ENCODE peak calls at places on chromosomes 1 and 21, in ten cellular contexts. P, T, X, S, W, M, A, I, R and L are unnamed samples.

GRCh38 chr1:34924759-34925555 is 4.5 kb downstream of the DLGAP3 start:
- DNase-seq in P (peak; percentile 93), T (no peak), X (peak; percentile 41), S (peak; percentile 50), W (peak; percentile 25), M (peak; percentile 26), A (no peak), I (no peak), R (peak; percentile 94), L (peak; percentile 74)

GRCh38 chr1:202200112-202200548 is 6.5 kb downstream of the LGR6 start:
- DNase-seq in P (no peak), T (peak; percentile 91), X (no peak), S (no peak), W (no peak), M (no peak), A (no peak), I (no peak), R (no peak), L (no peak)

GRCh38 chr1:226325178-226325577 is 16.2 kb upstream of the LIN9 start:
- DNase-seq in P (no peak), T (peak; percentile 75), X (no peak), S (no peak), W (no peak), M (no peak), A (no peak), I (no peak), R (no peak), L (no peak)

GRCh38 chr1:22673486-22674409 is 20.7 kb downstream of the C1QB start:
- DNase-seq in P (peak; percentile 81), T (peak; percentile 70), X (no peak), S (peak; percentile 32), W (no peak), M (peak; percentile 32), A (no peak), I (peak; percentile 68), R (peak; percentile 85), L (peak; percentile 58)

GRCh38 chr1:197984273-197984672 is 67.1 kb downstream of the LHX9 start:
- DNase-seq in P (peak; percentile 15), T (no peak), X (no peak), S (no peak), W (no peak), M (peak; percentile 51), A (no peak), I (no peak), R (peak; percentile 25), L (no peak)

GRCh38 chr1:193070942-193071341 is 11.5 kb downstream of the RO60 start:
- DNase-seq in P (no peak), T (peak; percentile 81), X (no peak), S (peak; percentile 16), W (no peak), M (no peak), A (no peak), I (no peak), R (no peak), L (peak; percentile 49)

GRCh38 chr21:36684957-36685714 is 13.8 kb upstream of the SIM2 start:
- DNase-seq in P (no peak), T (no peak), X (no peak), S (no peak), W (no peak), M (no peak), A (no peak), I (peak; percentile 52), R (no peak), L (no peak)

GRCh38 chr1:30966690-30967369 is 58.3 kb upstream of the SDC3 start:
- DNase-seq in P (peak; percentile 61), T (peak; percentile 95), X (no peak), S (no peak), W (no peak), M (peak; percentile 62), A (no peak), I (peak; percentile 97), R (peak; percentile 51), L (no peak)

GRCh38 chr1:214124915-214125314 is 137.1 kb downstream of the PROX1 start:
- DNase-seq in P (no peak), T (peak; percentile 85), X (no peak), S (no peak), W (no peak), M (no peak), A (no peak), I (no peak), R (no peak), L (no peak)

GRCh38 chr1:245099401-245099800 is 55.4 kb upstream of the KIF26B start:
- DNase-seq in P (no peak), T (no peak), X (no peak), S (no peak), W (no peak), M (no peak), A (no peak), I (no peak), R (no peak), L (no peak)

GRCh38 chr1:33244143-33244808 is 12.0 kb upstream of the ZNF362 start:
- DNase-seq in P (no peak), T (peak; percentile 32), X (no peak), S (no peak), W (no peak), M (peak; percentile 25), A (no peak), I (no peak), R (no peak), L (no peak)

GRCh38 chr1:33735624-33736023 is 128.3 kb upstream of the HMGB4 start:
- DNase-seq in P (peak; percentile 29), T (no peak), X (no peak), S (no peak), W (no peak), M (peak; percentile 9), A (no peak), I (peak; percentile 25), R (peak; percentile 70), L (no peak)

GRCh38 chr1:231691618-231692259 is 65.1 kb downstream of the DISC1 start:
- DNase-seq in P (peak; percentile 60), T (no peak), X (no peak), S (no peak), W (no peak), M (peak; percentile 41), A (no peak), I (no peak), R (peak; percentile 40), L (no peak)

GRCh38 chr1:185996211-185996610 is 262.0 kb downstream of the HMCN1 start:
- DNase-seq in P (peak; percentile 13), T (no peak), X (no peak), S (no peak), W (no peak), M (peak; percentile 76), A (no peak), I (no peak), R (peak; percentile 36), L (no peak)

GRCh38 chr1:204307334-204307883 is 52.3 kb downstream of the PLEKHA6 start:
- DNase-seq in P (peak; percentile 55), T (peak; percentile 44), X (no peak), S (no peak), W (peak; percentile 83), M (no peak), A (no peak), I (peak; percentile 35), R (peak; percentile 66), L (no peak)

GRCh38 chr1:83559090-83559489 is 439.8 kb downstream of the TTLL7 start:
- DNase-seq in P (no peak), T (no peak), X (no peak), S (no peak), W (no peak), M (no peak), A (no peak), I (no peak), R (no peak), L (no peak)

GRCh38 chr1:17892225-17892624 is 137.1 kb downstream of the ACTL8 start:
- DNase-seq in P (no peak), T (peak; percentile 44), X (no peak), S (no peak), W (peak; percentile 16), M (no peak), A (no peak), I (peak; percentile 81), R (no peak), L (no peak)

GRCh38 chr21:15741510-15741909 is 11.7 kb downstream of the USP25 start:
- DNase-seq in P (peak; percentile 32), T (no peak), X (no peak), S (no peak), W (no peak), M (peak; percentile 74), A (no peak), I (no peak), R (peak; percentile 31), L (no peak)

GRCh38 chr1:209456878-209457277 is 126.6 kb upstream of the CAMK1G start:
- DNase-seq in P (no peak), T (peak; percentile 77), X (no peak), S (no peak), W (no peak), M (peak; percentile 13), A (no peak), I (no peak), R (no peak), L (no peak)

GRCh38 chr1:932178-932520 is 8.4 kb downstream of the SAMD11 start:
- DNase-seq in P (no peak), T (no peak), X (no peak), S (no peak), W (no peak), M (no peak), A (no peak), I (no peak), R (no peak), L (no peak)

GRCh38 chr1:203200059-203200553 is 13.6 kb upstream of the CHI3L1 start:
- DNase-seq in P (peak; percentile 47), T (no peak), X (no peak), S (no peak), W (peak; percentile 17), M (peak; percentile 79), A (no peak), I (no peak), R (peak; percentile 78), L (no peak)

GRCh38 chr1:3896396-3897000 is 3.6 kb downstream of the C1orf174 start:
- DNase-seq in P (no peak), T (no peak), X (no peak), S (no peak), W (no peak), M (no peak), A (no peak), I (no peak), R (no peak), L (no peak)

GRCh38 chr1:85374160-85374559 is 90.8 kb downstream of the DDAH1 start:
- DNase-seq in P (peak; percentile 63), T (no peak), X (no peak), S (no peak), W (no peak), M (peak; percentile 89), A (no peak), I (no peak), R (peak; percentile 48), L (no peak)

GRCh38 chr1:93738926-93739325 is 57.3 kb upstream of the BCAR3 start:
- DNase-seq in P (no peak), T (no peak), X (no peak), S (no peak), W (no peak), M (no peak), A (no peak), I (no peak), R (no peak), L (no peak)

GRCh38 chr1:231157311-231157710 is 4.5 kb upstream of the TRIM67 start:
- DNase-seq in P (no peak), T (no peak), X (no peak), S (no peak), W (no peak), M (no peak), A (no peak), I (no peak), R (no peak), L (no peak)

GRCh38 chr1:86197206-86197855 is 40.8 kb upstream of the COL24A1 start:
- DNase-seq in P (no peak), T (no peak), X (no peak), S (no peak), W (no peak), M (peak; percentile 91), A (no peak), I (no peak), R (peak; percentile 11), L (no peak)

GRCh38 chr1:84505167-84506001 is 802 bp upstream of the SPATA1 start:
- DNase-seq in P (peak; percentile 69), T (peak; percentile 80), X (no peak), S (no peak), W (peak; percentile 35), M (peak; percentile 44), A (no peak), I (peak; percentile 69), R (peak; percentile 85), L (no peak)

GRCh38 chr1:183244466-183244865 is 58.4 kb downstream of the LAMC2 start:
- DNase-seq in P (no peak), T (peak; percentile 38), X (no peak), S (no peak), W (no peak), M (no peak), A (no peak), I (no peak), R (peak; percentile 73), L (no peak)